ENCODE peak calls at places on chromosomes 16 and 17, in six cellular contexts. I is hepatic stellate cell, B is stomach, K is posterior cingulate gyrus, Y is skeletal muscle cell, R is RWPE1. M is an unnamed sample.

GRCh38 chr17:68910789-68911431 is 44.3 kb downstream of the ABCA8 start:
- DNase-seq in Y (no peak), R (no peak), I (no peak), B (no peak), K (no peak), M (no peak)

GRCh38 chr17:80743181-80743771 is 198.6 kb downstream of the RPTOR start:
- DNase-seq in R (no peak), K (no peak), B (no peak), I (no peak), Y (no peak), M (no peak)

GRCh38 chr16:57694191-57694555 is 433 bp upstream of the DRC7 start:
- DNase-seq in B (peak), I (no peak), R (no peak), K (no peak), Y (no peak), M (no peak)

GRCh38 chr17:27793168-27793905 is 7.0 kb downstream of the NOS2 start:
- DNase-seq in Y (no peak), B (no peak), R (no peak), I (no peak), K (peak), M (no peak)

GRCh38 chr16:84816023-84816422 is 3.8 kb upstream of the CRISPLD2 start:
- DNase-seq in K (no peak), R (no peak), Y (no peak), B (no peak), I (no peak), M (no peak)

GRCh38 chr16:12543700-12544476 is 259.8 kb downstream of the CPPED1 start:
- DNase-seq in B (no peak), R (no peak), Y (no peak), I (no peak), K (no peak), M (no peak)

GRCh38 chr17:74631468-74632195 is 8.1 kb upstream of the CD300E start:
- DNase-seq in I (peak), Y (no peak), K (no peak), R (no peak), B (no peak), M (no peak)

GRCh38 chr16:80824623-80825364 is 20.4 kb upstream of the CDYL2 start:
- DNase-seq in Y (no peak), R (peak), K (no peak), I (peak), B (peak), M (peak)

GRCh38 chr16:85429776-85430522 is 183.2 kb upstream of the GSE1 start:
- DNase-seq in Y (no peak), I (no peak), B (no peak), R (no peak), K (no peak), M (no peak)

GRCh38 chr16:54430491-54431030 is 144.0 kb upstream of the IRX3 start:
- DNase-seq in R (no peak), K (no peak), Y (peak), I (no peak), B (no peak), M (no peak)

GRCh38 chr17:34711646-34712045 is 132.3 kb downstream of the TMEM132E start:
- DNase-seq in I (no peak), B (no peak), R (no peak), Y (no peak), K (no peak), M (no peak)

GRCh38 chr17:32525116-32525515 is 38.3 kb downstream of the CDK5R1 start:
- DNase-seq in I (peak), B (no peak), K (no peak), Y (no peak), R (no peak), M (peak)

GRCh38 chr17:12963505-12963904 is 54.3 kb downstream of the ELAC2 start:
- DNase-seq in B (no peak), I (no peak), Y (no peak), R (no peak), K (no peak), M (no peak)

GRCh38 chr17:74404802-74405201 is 27.1 kb upstream of the GPRC5C start:
- DNase-seq in K (no peak), B (no peak), Y (no peak), R (no peak), I (no peak), M (no peak)

GRCh38 chr17:30290696-30291570 is 811 bp downstream of the BLMH start:
- DNase-seq in I (peak), Y (no peak), B (peak), R (peak), K (peak), M (no peak)

GRCh38 chr16:50227665-50228064 is 38.7 kb upstream of the ADCY7 start:
- DNase-seq in R (no peak), K (no peak), Y (no peak), I (no peak), B (no peak), M (no peak)

GRCh38 chr16:72092832-72093447 is 480 bp downstream of the TXNL4B start:
- DNase-seq in R (peak), K (no peak), B (no peak), I (peak), Y (peak), M (peak)

GRCh38 chr17:81934098-81934757 is 2.9 kb downstream of the PYCR1 start:
- DNase-seq in R (no peak), B (no peak), Y (no peak), K (no peak), I (no peak), M (no peak)

GRCh38 chr17:77391668-77392375 is 251.1 kb downstream of the SEC14L1 start:
- DNase-seq in R (no peak), I (peak), B (no peak), Y (peak), K (no peak), M (peak)

GRCh38 chr17:41278176-41278955 is 2.9 kb downstream of the KRTAP9-7 start:
- DNase-seq in K (no peak), R (no peak), B (no peak), I (no peak), Y (no peak), M (no peak)

M was measured in AG04450.